ENCODE peak calls at places on chromosomes 7 and 10, in nine cellular contexts. F is GM20000, T is OCI-LY7, P is T-cell, L is GM13976, V is thoracic aorta, X is left ventricle myocardium superior, O is T-helper 9 cell, J is globus pallidus. E is an unnamed sample.

GRCh38 chr7:100891555-100891954 is 2.0 kb upstream of the UFSP1 start:
- DNase-seq in F (no peak), X (no peak), J (no peak), O (no peak), P (no peak), V (no peak), L (no peak), T (no peak), E (no peak)

GRCh38 chr7:119640861-119641260 is 632.1 kb upstream of the KCND2 start:
- DNase-seq in L (no peak), F (no peak), V (no peak), P (no peak), O (no peak), T (no peak), X (no peak), J (no peak), E (no peak)

GRCh38 chr10:48478980-48479811 is 125.7 kb downstream of the ARHGAP22 start:
- DNase-seq in L (no peak), P (no peak), J (no peak), O (no peak), F (no peak), X (peak; percentile 20), T (no peak), V (no peak), E (no peak)

GRCh38 chr10:16809074-16809718 is 8.0 kb downstream of the RSU1 start:
- DNase-seq in X (peak; percentile 51), P (peak; percentile 49), L (peak; percentile 72), F (peak; percentile 58), J (peak; percentile 29), O (peak; percentile 39), T (peak; percentile 42), V (no peak), E (no peak)

GRCh38 chr7:55522268-55522902 is 49.9 kb downstream of the VOPP1 start:
- DNase-seq in V (no peak), P (no peak), F (no peak), X (no peak), T (no peak), J (no peak), O (no peak), L (no peak), E (no peak)

GRCh38 chr7:67311901-67312300 is 315.3 kb downstream of the TYW1 start:
- DNase-seq in X (no peak), P (no peak), J (no peak), O (no peak), V (no peak), F (no peak), T (no peak), L (no peak), E (no peak)

GRCh38 chr7:141649865-141650499 is 52.0 kb downstream of the DENND11 start:
- DNase-seq in J (peak; percentile 86), O (no peak), X (no peak), P (no peak), T (peak; percentile 41), F (peak; percentile 51), V (peak; percentile 25), L (peak; percentile 52), E (no peak)

GRCh38 chr7:50304911-50305621 is 550 bp downstream of the IKZF1 start:
- DNase-seq in P (peak; percentile 76), F (peak; percentile 66), T (peak; percentile 84), X (peak; percentile 41), O (peak; percentile 47), L (peak; percentile 53), V (no peak), J (no peak), E (no peak)

GRCh38 chr10:108911814-108912541 is 1011.3 kb downstream of the XPNPEP1 start:
- DNase-seq in J (peak; percentile 29), F (peak; percentile 28), O (no peak), P (no peak), L (peak; percentile 33), T (no peak), V (no peak), X (peak; percentile 57), E (no peak)

GRCh38 chr7:77657427-77658331 is 38.6 kb upstream of the RSBN1L start:
- DNase-seq in L (peak; percentile 58), O (no peak), J (peak; percentile 35), V (no peak), F (peak; percentile 39), P (no peak), T (peak; percentile 74), X (no peak), E (no peak)

GRCh38 chr10:91137822-91138221 is 82.6 kb upstream of the PCGF5 start:
- DNase-seq in V (no peak), F (no peak), J (no peak), T (no peak), X (no peak), P (no peak), O (no peak), L (no peak), E (no peak)

GRCh38 chr10:127320176-127320575 is 123.8 kb upstream of the INSYN2A start:
- DNase-seq in V (no peak), O (no peak), T (no peak), F (no peak), X (no peak), P (no peak), J (no peak), L (no peak), E (no peak)

GRCh38 chr7:158979635-158980351 is 123.4 kb downstream of the DYNC2I1 start:
- DNase-seq in X (no peak), T (no peak), L (no peak), V (no peak), J (no peak), F (no peak), P (no peak), O (no peak), E (no peak)

GRCh38 chr7:149202831-149203231 is 7.5 kb downstream of the ZNF282 start:
- DNase-seq in T (no peak), F (no peak), P (no peak), O (no peak), J (no peak), L (no peak), X (no peak), V (no peak), E (no peak)

GRCh38 chr10:20877986-20878979 is 18.8 kb downstream of the NEBL start:
- DNase-seq in F (no peak), X (no peak), J (no peak), L (no peak), P (no peak), V (no peak), T (no peak), O (no peak), E (no peak)

E was measured in GOT3.